ENCODE peak calls at places on chromosomes 5 and 9, in six cellular contexts. R, M, T, X, C and S are unnamed samples.

GRCh38 chr5:87069974-87070608 is 197.6 kb upstream of the RASA1 start:
- DNase-seq in C (peak), X (no peak), R (peak), M (no peak), T (no peak), S (no peak)

GRCh38 chr5:132815454-132815853 is 2.4 kb downstream of the SOWAHA start:
- DNase-seq in C (peak), R (no peak), X (no peak), M (no peak), T (no peak), S (no peak)

GRCh38 chr5:170614071-170614490 is 110.3 kb downstream of the KCNIP1 start:
- DNase-seq in X (no peak), T (no peak), R (no peak), C (no peak), M (peak), S (no peak)

GRCh38 chr5:158805195-158805594 is 294.5 kb downstream of the EBF1 start:
- DNase-seq in T (peak), X (no peak), M (no peak), C (no peak), R (no peak), S (no peak)

GRCh38 chr5:42912184-42912766 is 100.6 kb upstream of the SELENOP start:
- DNase-seq in X (no peak), M (no peak), R (no peak), T (no peak), C (peak), S (no peak)

GRCh38 chr5:143717400-143717799 is 94.6 kb upstream of the HMHB1 start:
- DNase-seq in X (no peak), C (peak), R (no peak), T (no peak), M (no peak), S (no peak)

GRCh38 chr5:864492-865167 is 13.8 kb upstream of the ZDHHC11 start:
- DNase-seq in R (no peak), T (peak), C (peak), M (no peak), X (no peak), S (no peak)

GRCh38 chr9:22416692-22417060 is 29.9 kb upstream of the DMRTA1 start:
- DNase-seq in R (no peak), M (no peak), C (no peak), X (no peak), T (no peak), S (no peak)

DNA sequence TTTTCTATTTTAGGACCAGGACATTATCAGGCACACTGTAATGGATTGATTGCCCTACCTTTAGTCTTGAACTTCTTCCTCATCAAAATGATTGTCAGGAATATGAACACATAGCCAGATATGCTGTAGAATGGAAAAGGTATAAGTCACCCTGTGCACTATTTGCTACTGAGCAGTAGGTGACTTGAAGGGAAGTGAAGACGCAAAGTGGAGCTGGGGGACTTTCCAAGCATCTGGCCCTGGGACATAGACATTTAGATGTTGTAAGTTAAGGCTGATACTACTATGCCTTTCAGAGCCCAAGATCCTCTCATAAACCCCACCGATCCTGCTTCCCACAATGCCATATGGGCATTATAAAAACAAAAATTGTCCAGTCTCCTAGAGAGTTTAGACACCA is 174.5 kb downstream of the DOCK8 start:
- DNase-seq in C (no peak), X (no peak), M (no peak), T (no peak), R (no peak), S (no peak)
- TF ChIP-seq POLR2A in C (no peak), X (no peak), M (no peak), T (no peak), R (no peak), S (no peak)

GRCh38 chr9:14095272-14095671 is 218.7 kb downstream of the NFIB start:
- DNase-seq in M (no peak), T (no peak), R (no peak), C (no peak), X (no peak), S (no peak)
- H3K27ac ChIP-seq in M (peak), T (no peak), R (no peak), C (no peak), X (peak), S (no peak)

GRCh38 chr9:95491543-95492330 is 25.0 kb downstream of the PTCH1 start:
- DNase-seq in R (no peak), M (no peak), C (no peak), X (no peak), T (no peak), S (no peak)

GRCh38 chr9:95495529-95495928 is 21.2 kb downstream of the PTCH1 start:
- DNase-seq in X (no peak), C (no peak), M (no peak), R (no peak), T (no peak), S (no peak)

GRCh38 chr9:95494022-95494415 is 22.8 kb downstream of the PTCH1 start:
- DNase-seq in X (no peak), C (no peak), M (no peak), T (no peak), R (peak), S (no peak)

GRCh38 chr9:95495988-95496387 is 20.8 kb downstream of the PTCH1 start:
- DNase-seq in X (no peak), C (no peak), T (no peak), R (no peak), M (no peak), S (no peak)

GRCh38 chr9:95494416-95495371 is 22.1 kb downstream of the PTCH1 start:
- DNase-seq in M (no peak), C (no peak), R (peak), T (no peak), X (no peak), S (no peak)
- H3K4me3 ChIP-seq in M (no peak), C (no peak), R (no peak), T (no peak), X (no peak), S (no peak)

GRCh38 chr5:149583394-149583793 is 2.1 kb downstream of the ARHGEF37 start:
- DNase-seq in R (peak), X (peak), C (no peak), T (no peak), M (no peak), S (no peak)

GRCh38 chr5:149581931-149582768 is 852 bp downstream of the ARHGEF37 start:
- DNase-seq in X (no peak), R (peak), T (no peak), M (no peak), C (no peak), S (no peak)

GRCh38 chr5:149580808-149581191 is 498 bp upstream of the ARHGEF37 start:
- DNase-seq in X (no peak), C (no peak), M (no peak), R (no peak), T (no peak), S (no peak)

GRCh38 chr5:149578896-149579295 is 2.4 kb upstream of the ARHGEF37 start:
- DNase-seq in R (no peak), T (no peak), C (no peak), X (no peak), M (no peak), S (no peak)

DNA sequence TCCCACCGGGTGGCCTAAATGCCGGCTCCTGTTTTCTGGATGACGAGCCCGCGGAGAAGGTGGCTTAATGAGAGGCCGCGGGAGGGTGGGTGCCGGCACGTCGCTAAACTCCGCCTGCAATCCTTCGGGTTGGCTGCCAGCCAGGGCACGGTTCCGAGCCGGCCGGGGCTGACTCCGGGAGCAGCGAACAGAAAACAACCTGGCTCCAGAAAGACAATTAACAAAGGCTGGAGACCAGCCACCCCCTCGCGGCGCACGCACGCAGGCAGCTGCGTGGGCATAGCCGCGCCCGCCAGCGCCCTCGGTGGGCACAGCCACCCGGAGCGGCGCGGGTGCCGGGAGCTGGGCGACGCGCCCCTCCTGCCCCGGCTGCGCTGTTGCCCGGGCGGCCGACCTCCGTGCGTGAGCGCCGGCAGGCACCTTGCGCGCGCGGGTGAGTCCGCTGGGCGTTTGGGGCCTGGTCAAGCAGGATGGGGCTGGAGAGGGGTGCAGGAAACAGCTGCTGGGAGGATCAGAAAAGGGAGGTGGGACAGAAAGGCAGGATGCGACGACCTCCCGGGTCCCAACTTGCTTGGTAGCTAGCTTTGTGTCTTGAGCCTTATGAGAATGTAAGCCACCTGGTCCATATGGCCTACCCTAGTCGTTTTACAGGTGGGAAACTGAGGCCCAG is at the start of gene ARHGEF37:
- DNase-seq in R (peak), X (peak), M (peak), T (peak), C (no peak), S (peak)
- TF ChIP-seq POLR2A in R (peak), X (no peak), M (no peak), T (no peak), C (no peak), S (peak)

GRCh38 chr9:116074658-116075057 is 78.9 kb upstream of the PAPPA start:
- DNase-seq in X (no peak), T (no peak), R (no peak), C (peak), M (no peak), S (no peak)
- H3K27ac ChIP-seq in X (no peak), T (no peak), R (no peak), C (peak), M (no peak), S (no peak)

GRCh38 chr5:123089971-123090640 is 1.1 kb downstream of the PRDM6 start:
- DNase-seq in M (no peak), C (peak), R (no peak), T (peak), X (no peak), S (no peak)

GRCh38 chr5:123091258-123091987 is 2.4 kb downstream of the PRDM6 start:
- DNase-seq in M (no peak), X (no peak), T (no peak), C (peak), R (no peak), S (no peak)

GRCh38 chr5:123091988-123092583 is 3.0 kb downstream of the PRDM6 start:
- DNase-seq in R (no peak), X (no peak), T (no peak), C (peak), M (no peak), S (no peak)

GRCh38 chr5:123089572-123089970 is 530 bp downstream of the PRDM6 start:
- DNase-seq in T (peak), R (no peak), M (no peak), C (peak), X (no peak), S (no peak)

DNA sequence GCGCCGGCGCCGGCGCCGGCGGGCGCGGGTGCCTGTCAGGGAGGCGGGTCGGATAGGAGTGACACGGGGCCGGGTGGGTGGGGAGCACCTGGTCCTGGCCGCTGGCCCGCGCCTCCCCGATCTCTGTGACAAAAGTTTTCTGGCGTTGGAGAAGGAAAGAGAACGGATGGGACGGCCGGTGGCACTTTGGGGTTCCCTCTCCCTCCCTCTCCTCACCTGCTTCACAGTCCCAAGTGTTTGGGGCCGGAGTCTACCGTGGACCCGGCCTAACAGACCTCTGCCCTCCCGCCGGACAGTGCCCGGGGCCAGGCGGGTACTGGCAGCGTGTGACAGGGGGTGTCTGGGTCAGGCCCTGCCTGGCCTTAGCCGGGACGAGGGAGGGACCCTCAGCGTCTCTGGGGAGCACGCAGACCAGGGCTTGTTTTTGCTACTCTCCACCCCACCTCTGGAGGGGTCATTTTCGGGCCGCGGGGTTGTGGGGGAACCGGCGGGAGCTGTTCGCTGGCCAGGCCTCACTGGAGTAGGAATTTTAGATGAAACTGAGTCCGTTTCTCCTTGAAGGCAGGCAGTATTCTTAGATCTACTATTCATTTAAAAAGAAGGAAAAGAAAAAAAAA is 1.7 kb downstream of the PRDM6 start:
- DNase-seq in M (no peak), X (no peak), T (no peak), C (no peak), R (no peak), S (no peak)
- H3K4me3 ChIP-seq in M (peak), X (peak), T (peak), C (peak), R (peak), S (peak)

GRCh38 chr9:33022755-33023154 is 2.3 kb upstream of the DNAJA1 start:
- DNase-seq in C (no peak), X (no peak), R (no peak), M (no peak), T (no peak), S (no peak)

GRCh38 chr9:33023661-33024060 is 1.4 kb upstream of the DNAJA1 start:
- DNase-seq in M (no peak), C (no peak), T (no peak), X (no peak), R (no peak), S (no peak)

GRCh38 chr9:33025572-33026347 is 687 bp downstream of the DNAJA1 start:
- DNase-seq in X (peak), T (peak), R (peak), C (peak), M (no peak), S (peak)

GRCh38 chr9:33024126-33024965 is 727 bp upstream of the DNAJA1 start:
- DNase-seq in R (peak), M (no peak), T (no peak), X (no peak), C (peak), S (no peak)

DNA sequence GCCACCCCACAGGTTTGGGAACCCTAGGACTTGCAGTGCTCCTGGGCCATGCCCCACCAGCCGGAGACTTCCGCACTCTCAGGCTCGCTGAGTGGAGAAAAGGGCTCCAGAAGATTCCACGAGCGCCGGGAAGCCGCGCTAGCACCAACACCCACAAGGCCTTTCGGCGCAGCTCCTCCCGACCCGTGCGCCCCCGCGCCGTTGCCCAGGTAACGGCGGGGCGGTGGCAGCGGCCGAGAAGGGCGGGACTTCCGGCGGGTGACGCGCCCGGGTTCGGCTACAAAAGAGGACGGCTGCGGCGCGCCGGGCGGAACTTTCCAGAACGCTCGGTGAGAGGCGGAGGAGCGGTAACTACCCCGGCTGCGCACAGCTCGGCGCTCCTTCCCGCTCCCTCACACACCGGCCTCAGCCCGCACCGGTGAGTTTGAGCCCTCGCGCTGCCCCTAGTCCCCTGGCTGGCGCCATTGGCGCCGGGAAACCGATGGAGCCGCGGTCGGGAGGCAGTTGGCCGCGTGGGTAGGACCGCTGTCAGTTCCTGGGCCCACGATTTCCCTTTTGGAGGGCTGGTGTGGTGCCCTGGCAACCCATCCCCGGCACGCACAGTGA is at the start of gene DNAJA1:
- DNase-seq in M (peak), T (peak), R (peak), C (peak), X (peak), S (peak)
- TF ChIP-seq POLR2A in M (peak), T (peak), R (peak), C (peak), X (peak), S (peak)

GRCh38 chr5:110824936-110825441 is 86.2 kb downstream of the SLC25A46 start:
- DNase-seq in C (no peak), R (no peak), X (no peak), M (no peak), T (no peak), S (no peak)

GRCh38 chr5:110823571-110823970 is 84.8 kb downstream of the SLC25A46 start:
- DNase-seq in C (no peak), M (no peak), X (no peak), R (no peak), T (no peak), S (no peak)
- H3K27ac ChIP-seq in C (no peak), M (no peak), X (no peak), R (no peak), T (no peak), S (no peak)

DNA sequence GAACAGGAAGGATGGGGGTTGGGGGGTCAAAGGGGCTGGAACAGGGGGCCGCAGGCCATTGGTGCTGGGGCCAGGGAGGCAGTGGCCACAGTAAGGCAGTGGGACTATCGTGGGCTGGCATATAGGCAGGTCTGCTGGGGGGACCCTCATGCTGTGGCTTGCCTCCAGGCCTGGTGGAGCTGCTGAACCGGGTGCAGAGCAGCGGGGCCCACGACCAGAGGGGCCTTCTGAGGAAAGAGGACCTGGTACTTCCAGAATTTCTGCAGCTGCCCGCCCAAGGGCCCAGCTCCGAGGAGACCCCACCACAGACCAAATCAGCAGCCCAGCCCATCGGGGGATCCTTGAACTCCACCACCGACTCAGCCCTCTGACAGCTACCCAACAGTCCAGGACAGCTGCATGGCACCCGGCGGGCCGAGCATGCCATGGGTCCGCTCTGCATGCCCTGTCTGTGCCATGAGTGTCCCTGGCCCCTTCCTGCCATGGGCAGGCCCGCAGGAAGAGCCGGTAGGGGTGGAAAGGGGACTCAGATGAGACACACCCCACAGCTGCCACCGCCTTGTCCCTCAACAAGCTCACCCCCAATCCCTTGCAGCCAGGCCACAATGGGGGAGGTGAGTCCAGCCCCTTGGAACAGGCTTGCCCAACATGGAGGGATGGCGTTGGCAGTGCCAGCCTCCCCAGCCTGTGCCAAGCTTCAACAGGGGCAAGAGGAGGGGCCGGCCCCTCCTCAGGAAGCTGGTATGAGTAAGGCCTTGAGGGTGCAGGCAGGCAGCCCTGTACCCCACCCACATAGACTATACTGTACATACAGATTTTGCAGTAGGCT is 12.3 kb upstream of the SLC34A1 start:
- DNase-seq in R (no peak), M (no peak), C (no peak), T (no peak), X (no peak), S (no peak)
- H3K4me3 ChIP-seq in R (no peak), M (no peak), C (no peak), T (no peak), X (peak), S (peak)

GRCh38 chr5:80181618-80182211 is 74.1 kb downstream of the SERINC5 start:
- DNase-seq in C (no peak), X (peak), T (no peak), M (no peak), R (peak), S (no peak)
- TF ChIP-seq POLR2A in C (no peak), X (no peak), T (no peak), M (no peak), R (no peak), S (no peak)